ENCODE peak calls at places on chromosomes 3 and 15, in nine cellular contexts. J is GM06990; W is neural progenitor cell; K is progenitor cell of endocrine pancreas; R is HFF-Myc; Q is endothelial cell; L is BE2C; N is CD8-positive, alpha-beta T cell; O is anterior cingulate cortex. V is an unnamed sample.

GRCh38 chr3:133924041-133924440 is 28.4 kb upstream of the RAB6B start:
- DNase-seq in J (no peak), W (no peak), K (no peak), R (no peak), Q (no peak), L (no peak), N (no peak), O (no peak), V (no peak)

GRCh38 chr3:50269977-50270413 is 1.0 kb downstream of the SEMA3B start:
- DNase-seq in J (no peak), W (no peak), K (no peak), R (no peak), Q (no peak), L (no peak), N (no peak), O (no peak), V (no peak)

GRCh38 chr3:179558742-179559364 is 3.9 kb upstream of the ACTL6A start:
- DNase-seq in J (no peak), W (peak), K (peak), R (peak), Q (peak), L (peak), N (no peak), O (peak), V (peak)

GRCh38 chr3:37067577-37067976 is 74.3 kb downstream of the MLH1 start:
- DNase-seq in J (no peak), W (no peak), K (no peak), R (no peak), Q (no peak), L (no peak), N (no peak), O (no peak), V (no peak)

GRCh38 chr3:87437765-87438164 is 161.4 kb upstream of the POU1F1 start:
- DNase-seq in J (no peak), W (no peak), K (no peak), R (no peak), Q (no peak), L (no peak), N (no peak), O (no peak), V (peak)

GRCh38 chr3:156535798-156536197 is 19.1 kb downstream of the SSR3 start:
- DNase-seq in J (no peak), W (no peak), K (no peak), R (no peak), Q (no peak), L (no peak), N (no peak), O (no peak), V (no peak)

GRCh38 chr15:89018235-89018634 is 70.0 kb upstream of the ABHD2 start:
- DNase-seq in J (no peak), W (no peak), K (no peak), R (no peak), Q (no peak), L (no peak), N (no peak), O (no peak), V (no peak)

GRCh38 chr3:61199843-61200242 is 51.4 kb downstream of the FHIT start:
- DNase-seq in J (no peak), W (no peak), K (no peak), R (no peak), Q (no peak), L (no peak), N (no peak), O (no peak), V (no peak)

GRCh38 chr3:127710473-127710941 is 37.8 kb downstream of the ABTB1 start:
- DNase-seq in J (no peak), W (no peak), K (no peak), R (no peak), Q (no peak), L (no peak), N (no peak), O (no peak), V (no peak)

GRCh38 chr3:168952551-168952950 is 711.0 kb downstream of the MECOM start:
- DNase-seq in J (no peak), W (no peak), K (no peak), R (no peak), Q (no peak), L (no peak), N (no peak), O (no peak), V (peak)

GRCh38 chr3:144921710-144922109 is 950.1 kb downstream of the DIPK2A start:
- DNase-seq in J (no peak), W (no peak), K (no peak), R (no peak), Q (no peak), L (no peak), N (no peak), O (no peak), V (no peak)

V was measured in OCI-M1.